ENCODE peak calls at places on chromosomes 4 and X, in four cellular contexts. W, F, A and C are unnamed samples.

GRCh38 chr4:78610546-78611214 is 59.1 kb downstream of the ANXA3 start:
- DNase-seq in W (no peak), F (peak), A (no peak), C (no peak)

GRCh38 chr4:3475713-3476260 is 12.7 kb downstream of the DOK7 start:
- DNase-seq in W (no peak), F (no peak), A (no peak), C (no peak)

GRCh38 chr4:10079951-10080873 is 36.4 kb downstream of the WDR1 start:
- DNase-seq in W (no peak), F (no peak), A (no peak), C (no peak)

GRCh38 chrX:9379697-9380551 is 84.9 kb upstream of the TBL1X start:
- DNase-seq in W (peak), F (peak), A (no peak), C (no peak)

GRCh38 chrX:10634681-10635161 is 14.3 kb upstream of the MID1 start:
- DNase-seq in W (peak), F (peak), A (no peak), C (no peak)

GRCh38 chrX:119093991-119094741 is 21.4 kb downstream of the CT47C1 start:
- DNase-seq in W (peak), F (no peak), A (no peak), C (no peak)

GRCh38 chr4:1628892-1629703 is 55.0 kb downstream of the FAM53A start:
- DNase-seq in W (peak), F (peak), A (peak), C (peak)

GRCh38 chr4:152246659-152247058 is 289.2 kb downstream of the FBXW7 start:
- DNase-seq in W (no peak), F (no peak), A (no peak), C (no peak)

DNA sequence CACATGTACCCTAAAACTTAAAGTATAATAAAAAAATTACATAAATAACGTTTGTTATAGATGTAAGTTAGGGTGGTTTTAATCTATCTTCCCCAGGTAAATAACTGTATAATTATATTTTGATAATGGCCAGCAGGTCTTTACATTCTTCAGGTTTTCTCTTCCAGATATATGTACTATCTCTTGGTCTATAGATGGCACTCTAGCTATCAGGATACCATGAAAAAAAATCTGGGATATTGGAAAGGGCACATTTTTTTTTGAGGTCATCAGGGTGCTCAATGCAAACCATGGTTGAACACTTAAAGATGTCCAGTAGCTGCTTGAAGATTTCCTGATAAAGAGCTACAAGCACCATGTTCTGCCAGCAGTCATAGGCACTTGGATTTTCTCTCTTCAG is 15.6 kb upstream of the ADH4 start:
- DNase-seq in W (no peak), F (no peak), A (no peak), C (no peak)
- TF ChIP-seq CTCF in W (no peak), F (no peak), A (no peak), C (no peak)

DNA sequence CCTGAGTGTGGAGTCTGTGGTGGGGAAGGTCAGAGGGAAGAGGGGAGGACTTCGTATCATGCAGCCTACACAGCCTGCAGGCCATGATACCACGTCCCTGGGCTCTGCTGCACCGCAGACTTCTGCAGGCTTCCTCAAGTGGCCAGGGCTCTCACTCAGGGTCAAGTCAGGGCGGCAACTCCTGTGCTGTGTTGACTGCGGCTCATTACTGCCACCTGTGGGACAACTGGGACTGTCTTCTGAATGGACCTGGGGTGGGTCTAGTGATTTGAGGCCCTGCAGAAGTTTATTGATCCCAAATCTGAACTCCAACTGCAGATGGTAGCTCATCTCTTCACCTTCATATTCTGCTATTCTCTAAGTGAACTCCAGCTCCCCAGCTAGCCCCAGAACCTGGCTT is 167.1 kb downstream of the NSUN7 start:
- DNase-seq in W (no peak), F (peak), A (peak), C (peak)
- TF ChIP-seq CTCF in W (peak), F (peak), A (peak), C (peak)

GRCh38 chrX:85630901-85631300 is 251.4 kb upstream of the POF1B start:
- DNase-seq in W (no peak), F (no peak), A (no peak), C (no peak)

GRCh38 chrX:85622635-85623034 is 243.2 kb upstream of the POF1B start:
- DNase-seq in W (no peak), F (no peak), A (no peak), C (no peak)

DNA sequence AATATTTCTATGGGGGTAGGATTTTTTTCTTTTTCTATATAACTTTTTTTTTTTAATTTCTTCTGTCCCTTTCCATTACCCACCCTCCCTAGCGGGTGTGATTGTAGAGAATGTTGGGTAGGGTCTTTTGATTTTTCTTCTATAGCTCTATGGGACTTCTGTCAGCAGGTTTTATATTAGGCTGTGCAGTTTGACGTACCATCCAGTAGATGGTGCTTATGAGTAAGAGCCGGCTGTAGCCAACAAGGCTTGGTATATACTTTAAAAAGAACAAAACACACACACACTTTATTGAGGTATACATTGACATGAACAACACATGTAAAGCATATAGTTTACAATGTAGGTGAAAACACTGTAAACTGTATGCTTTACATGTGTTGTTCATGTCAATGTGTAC is 247.9 kb upstream of the POF1B start:
- DNase-seq in W (no peak), F (peak), A (peak), C (no peak)
- TF ChIP-seq CTCF in W (no peak), F (peak), A (no peak), C (peak)

DNA sequence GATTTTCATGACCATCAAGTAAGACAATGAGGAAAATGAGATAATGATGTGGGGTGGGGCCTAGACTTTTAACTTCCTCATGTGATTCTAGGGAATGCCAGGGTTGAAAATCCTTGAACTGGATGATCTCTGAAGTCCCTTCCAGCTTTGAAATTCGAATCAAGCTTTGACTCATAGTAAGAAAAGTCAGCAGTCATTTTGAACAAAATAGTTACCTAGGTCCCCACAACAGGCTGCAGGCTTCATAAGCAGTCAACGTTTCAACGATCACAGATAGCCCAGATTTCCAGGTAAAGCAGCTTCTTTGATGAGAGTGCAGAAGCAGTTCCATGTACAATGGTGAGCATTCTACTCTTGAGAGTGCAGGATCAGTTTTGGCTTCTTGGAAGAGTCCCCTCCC is 93.7 kb downstream of the GRIA3 start:
- DNase-seq in W (no peak), F (no peak), A (no peak), C (no peak)
- TF ChIP-seq CTCF in W (no peak), F (no peak), A (no peak), C (no peak)